ENCODE peak calls at places on chromosomes 11 and 22, in five cellular contexts. L is activated naive CD8-positive, alpha-beta T cell treated with anti-CD3 and anti-CD28 coated beads for 36 hours; Y is activated gamma-delta T cell treated with anti-CD3 and anti-CD28 coated beads, Interleukin-2, amount 50 U/mL, for 16 hours; W is stimulated activated CD8-positive, alpha-beta memory T cell treated with anti-CD3 and anti-CD28 coated beads, Interleukin-4, amount 100 ng/mL, for 1 hour; S is DMS153. I is an unnamed sample.

GRCh38 chr11:15505155-15505554 is 390.4 kb downstream of the INSC start:
- DNase-seq in L (no peak), Y (no peak), W (no peak), S (no peak), I (no peak)

GRCh38 chr22:23163665-23164064 is 16.6 kb upstream of the BCR start:
- DNase-seq in W (no peak), S (no peak), Y (no peak), L (no peak), I (no peak)

GRCh38 chr11:112174789-112175595 is at the start of gene BCO2:
- DNase-seq in Y (no peak), S (peak), W (peak), L (peak), I (peak)

GRCh38 chr11:122114976-122115375 is 1.0 kb downstream of the BLID start:
- DNase-seq in W (no peak), S (no peak), L (no peak), Y (no peak), I (no peak)

GRCh38 chr11:116505466-116506247 is 267.1 kb downstream of the BUD13 start:
- DNase-seq in Y (no peak), W (no peak), S (no peak), L (no peak), I (peak)

GRCh38 chr11:129408865-129409444 is 33.3 kb downstream of the BARX2 start:
- DNase-seq in L (peak), S (no peak), Y (no peak), W (no peak), I (no peak)

GRCh38 chr11:36300651-36301050 is 4.6 kb downstream of the PRR5L start:
- DNase-seq in Y (no peak), W (no peak), L (no peak), S (no peak), I (peak)

GRCh38 chr11:113664069-113664980 is 41.8 kb downstream of the TMPRSS5 start:
- DNase-seq in Y (no peak), L (no peak), W (no peak), S (no peak), I (no peak)

GRCh38 chr22:23700706-23701105 is 9.9 kb downstream of the RGL4 start:
- DNase-seq in L (no peak), Y (no peak), W (no peak), S (no peak), I (no peak)

GRCh38 chr22:45626198-45626651 is 45.4 kb upstream of the ATXN10 start:
- DNase-seq in L (no peak), Y (no peak), S (peak), W (no peak), I (no peak)

GRCh38 chr11:116207781-116208180 is 565.0 kb downstream of the BUD13 start:
- DNase-seq in W (no peak), L (no peak), S (no peak), Y (no peak), I (no peak)

GRCh38 chr11:77046060-77046501 is 11.9 kb downstream of the B3GNT6 start:
- DNase-seq in S (no peak), L (peak), Y (peak), W (no peak), I (no peak)

GRCh38 chr22:36299911-36300310 is 47.0 kb downstream of the APOL1 start:
- DNase-seq in Y (no peak), W (no peak), S (no peak), L (no peak), I (no peak)

GRCh38 chr22:39178206-39179111 is 26.0 kb upstream of the CBX7 start:
- DNase-seq in S (no peak), L (no peak), Y (no peak), W (no peak), I (no peak)

GRCh38 chr11:66889974-66890373 is 33.1 kb downstream of the LRFN4 start:
- DNase-seq in W (no peak), L (no peak), Y (no peak), S (no peak), I (no peak)

GRCh38 chr22:27580311-27580897 is 221.2 kb downstream of the MN1 start:
- DNase-seq in L (no peak), Y (no peak), W (no peak), S (no peak), I (no peak)

GRCh38 chr11:61985863-61986262 is 18.4 kb upstream of the FTH1 start:
- DNase-seq in W (no peak), Y (no peak), S (no peak), L (no peak), I (no peak)

GRCh38 chr11:111733009-111733408 is 33.2 kb downstream of the PPP2R1B start:
- DNase-seq in Y (no peak), W (no peak), L (no peak), S (no peak), I (no peak)

GRCh38 chr11:79060534-79060933 is 380.3 kb downstream of the TENM4 start:
- DNase-seq in W (no peak), S (no peak), Y (no peak), L (no peak), I (no peak)